ENCODE peak calls at places on chromosome 1, in five cellular contexts. One of them, this sample, is unnamed.

GRCh38 chr1:55443175-55443933 is 228.2 kb upstream of the USP24 start:
- DNase-seq in heart left ventricle: peak
- DNase-seq in GM18507: no peak
- DNase-seq in caudate nucleus: no peak
- DNase-seq in T-helper 17 cell: no peak
- DNase-seq in this sample: peak

GRCh38 chr1:40861227-40862003 is 748 bp downstream of the CITED4 start:
- DNase-seq in caudate nucleus: no peak
- DNase-seq in T-helper 17 cell: no peak
- DNase-seq in heart left ventricle: peak
- DNase-seq in GM18507: no peak
- DNase-seq in this sample: peak

GRCh38 chr1:244865820-244866219 is 1.5 kb upstream of the HNRNPU start:
- DNase-seq in T-helper 17 cell: no peak
- DNase-seq in caudate nucleus: no peak
- DNase-seq in GM18507: no peak
- DNase-seq in heart left ventricle: no peak
- DNase-seq in this sample: no peak

GRCh38 chr1:54604572-54605370 is 18.6 kb downstream of the FAM151A start:
- DNase-seq in heart left ventricle: no peak
- DNase-seq in T-helper 17 cell: no peak
- DNase-seq in caudate nucleus: no peak
- DNase-seq in GM18507: no peak
- DNase-seq in this sample: no peak

GRCh38 chr1:234214129-234214910 is 158.9 kb upstream of the COA6 start:
- DNase-seq in caudate nucleus: peak
- DNase-seq in heart left ventricle: peak
- DNase-seq in T-helper 17 cell: no peak
- DNase-seq in GM18507: no peak
- DNase-seq in this sample: peak

GRCh38 chr1:12177999-12178441 is 11.2 kb downstream of the TNFRSF1B start:
- DNase-seq in heart left ventricle: no peak
- DNase-seq in T-helper 17 cell: peak
- DNase-seq in caudate nucleus: peak
- DNase-seq in GM18507: no peak
- DNase-seq in this sample: peak

GRCh38 chr1:208928335-208928734 is 655.2 kb upstream of the CAMK1G start:
- DNase-seq in caudate nucleus: no peak
- DNase-seq in heart left ventricle: no peak
- DNase-seq in GM18507: no peak
- DNase-seq in T-helper 17 cell: no peak
- DNase-seq in this sample: no peak

GRCh38 chr1:79662596-79662995 is 656.1 kb upstream of the ADGRL4 start:
- DNase-seq in T-helper 17 cell: no peak
- DNase-seq in heart left ventricle: no peak
- DNase-seq in GM18507: no peak
- DNase-seq in caudate nucleus: no peak
- DNase-seq in this sample: no peak

GRCh38 chr1:156124557-156125483 is 10.3 kb downstream of the LMNA start:
- DNase-seq in caudate nucleus: no peak
- DNase-seq in T-helper 17 cell: peak
- DNase-seq in heart left ventricle: peak
- DNase-seq in GM18507: no peak
- DNase-seq in this sample: no peak

GRCh38 chr1:2921970-2922686 is 99.1 kb upstream of the ACTRT2 start:
- DNase-seq in caudate nucleus: no peak
- DNase-seq in T-helper 17 cell: peak
- DNase-seq in GM18507: peak
- DNase-seq in heart left ventricle: no peak
- DNase-seq in this sample: no peak

GRCh38 chr1:153597206-153597605 is 15.7 kb downstream of the S100A16 start:
- DNase-seq in heart left ventricle: no peak
- DNase-seq in caudate nucleus: no peak
- DNase-seq in GM18507: no peak
- DNase-seq in T-helper 17 cell: no peak
- DNase-seq in this sample: no peak

GRCh38 chr1:226637147-226637935 is 88.8 kb downstream of the STUM start:
- DNase-seq in GM18507: no peak
- DNase-seq in caudate nucleus: no peak
- DNase-seq in heart left ventricle: peak
- DNase-seq in T-helper 17 cell: peak
- DNase-seq in this sample: peak

GRCh38 chr1:235515844-235516512 is 11.7 kb upstream of the B3GALNT2 start:
- DNase-seq in heart left ventricle: no peak
- DNase-seq in GM18507: no peak
- DNase-seq in T-helper 17 cell: no peak
- DNase-seq in caudate nucleus: no peak
- DNase-seq in this sample: no peak

GRCh38 chr1:17028662-17029188 is 17.0 kb upstream of the ATP13A2 start:
- DNase-seq in caudate nucleus: no peak
- DNase-seq in heart left ventricle: no peak
- DNase-seq in GM18507: no peak
- DNase-seq in T-helper 17 cell: no peak
- DNase-seq in this sample: no peak

GRCh38 chr1:226002667-226003501 is 3.7 kb upstream of the SDE2 start:
- DNase-seq in T-helper 17 cell: no peak
- DNase-seq in caudate nucleus: no peak
- DNase-seq in GM18507: no peak
- DNase-seq in heart left ventricle: peak
- DNase-seq in this sample: no peak

GRCh38 chr1:180003026-180003695 is 48.6 kb downstream of the CEP350 start:
- DNase-seq in heart left ventricle: no peak
- DNase-seq in GM18507: no peak
- DNase-seq in T-helper 17 cell: no peak
- DNase-seq in caudate nucleus: no peak
- DNase-seq in this sample: no peak

GRCh38 chr1:30675761-30676160 is 47.6 kb downstream of the MATN1 start:
- DNase-seq in GM18507: no peak
- DNase-seq in T-helper 17 cell: no peak
- DNase-seq in caudate nucleus: no peak
- DNase-seq in heart left ventricle: no peak
- DNase-seq in this sample: no peak